ENCODE peak calls at places on chromosome 20, in six cellular contexts. One of them, this sample, is unnamed.

GRCh38 chr20:44809380-44810060 is 826 bp downstream of the RIMS4 start:
- DNase-seq in activated B cell treated with CpG ODN at 0.5 μM for 24 hours: no peak
- DNase-seq in fibroblast of lung: no peak
- DNase-seq in choroid plexus epithelial cell: no peak
- DNase-seq in AG10803: no peak
- DNase-seq in stomach: no peak
- DNase-seq in this sample: no peak

GRCh38 chr20:38889792-38890496 is 36.3 kb upstream of the FAM83D start:
- DNase-seq in activated B cell treated with CpG ODN at 0.5 μM for 24 hours: no peak
- DNase-seq in fibroblast of lung: no peak
- DNase-seq in choroid plexus epithelial cell: no peak
- DNase-seq in AG10803: no peak
- DNase-seq in stomach: no peak
- DNase-seq in this sample: no peak

GRCh38 chr20:37938954-37939353 is 36.0 kb downstream of the VSTM2L start:
- DNase-seq in activated B cell treated with CpG ODN at 0.5 μM for 24 hours: no peak
- DNase-seq in fibroblast of lung: no peak
- DNase-seq in choroid plexus epithelial cell: no peak
- DNase-seq in AG10803: no peak
- DNase-seq in stomach: no peak
- DNase-seq in this sample: no peak

GRCh38 chr20:13819885-13820645 is 35.2 kb downstream of the NDUFAF5 start:
- DNase-seq in activated B cell treated with CpG ODN at 0.5 μM for 24 hours: no peak
- DNase-seq in fibroblast of lung: peak; percentile 52
- DNase-seq in choroid plexus epithelial cell: peak; percentile 76
- DNase-seq in AG10803: peak; percentile 67
- DNase-seq in stomach: peak; percentile 29
- DNase-seq in this sample: no peak

GRCh38 chr20:20489623-20490341 is 121.9 kb downstream of the INSM1 start:
- DNase-seq in activated B cell treated with CpG ODN at 0.5 μM for 24 hours: no peak
- DNase-seq in fibroblast of lung: peak; percentile 39
- DNase-seq in choroid plexus epithelial cell: no peak
- DNase-seq in AG10803: no peak
- DNase-seq in stomach: no peak
- DNase-seq in this sample: no peak

GRCh38 chr20:61680096-61680495 is 385.6 kb downstream of the TAF4 start:
- DNase-seq in activated B cell treated with CpG ODN at 0.5 μM for 24 hours: no peak
- DNase-seq in fibroblast of lung: no peak
- DNase-seq in choroid plexus epithelial cell: no peak
- DNase-seq in AG10803: no peak
- DNase-seq in stomach: no peak
- DNase-seq in this sample: no peak

GRCh38 chr20:32336918-32337347 is 21.2 kb upstream of the ASXL1 start:
- DNase-seq in activated B cell treated with CpG ODN at 0.5 μM for 24 hours: no peak
- DNase-seq in fibroblast of lung: peak; percentile 30
- DNase-seq in choroid plexus epithelial cell: peak; percentile 69
- DNase-seq in AG10803: peak; percentile 61
- DNase-seq in stomach: no peak
- DNase-seq in this sample: no peak

GRCh38 chr20:41264819-41265218 is 52.7 kb downstream of the ZHX3 start:
- DNase-seq in activated B cell treated with CpG ODN at 0.5 μM for 24 hours: no peak
- DNase-seq in fibroblast of lung: no peak
- DNase-seq in choroid plexus epithelial cell: no peak
- DNase-seq in AG10803: no peak
- DNase-seq in stomach: no peak
- DNase-seq in this sample: no peak

GRCh38 chr20:37516697-37517370 is 4.2 kb upstream of the NNAT start:
- DNase-seq in activated B cell treated with CpG ODN at 0.5 μM for 24 hours: no peak
- DNase-seq in fibroblast of lung: peak; percentile 77
- DNase-seq in choroid plexus epithelial cell: peak; percentile 83
- DNase-seq in AG10803: peak; percentile 82
- DNase-seq in stomach: peak; percentile 23
- DNase-seq in this sample: no peak

GRCh38 chr20:54122189-54122588 is 51.6 kb downstream of the CYP24A1 start:
- DNase-seq in activated B cell treated with CpG ODN at 0.5 μM for 24 hours: no peak
- DNase-seq in fibroblast of lung: peak; percentile 84
- DNase-seq in choroid plexus epithelial cell: peak; percentile 79
- DNase-seq in AG10803: peak; percentile 52
- DNase-seq in stomach: no peak
- DNase-seq in this sample: no peak

GRCh38 chr20:45467861-45468260 is 1.7 kb upstream of the WFDC2 start:
- DNase-seq in activated B cell treated with CpG ODN at 0.5 μM for 24 hours: no peak
- DNase-seq in fibroblast of lung: no peak
- DNase-seq in choroid plexus epithelial cell: no peak
- DNase-seq in AG10803: no peak
- DNase-seq in stomach: peak; percentile 70
- DNase-seq in this sample: no peak

GRCh38 chr20:34058831-34059230 is 53.2 kb downstream of the EIF2S2 start:
- DNase-seq in activated B cell treated with CpG ODN at 0.5 μM for 24 hours: no peak
- DNase-seq in fibroblast of lung: no peak
- DNase-seq in choroid plexus epithelial cell: peak; percentile 40
- DNase-seq in AG10803: no peak
- DNase-seq in stomach: no peak
- DNase-seq in this sample: no peak

GRCh38 chr20:4951299-4951698 is 50.0 kb downstream of the SLC23A2 start:
- DNase-seq in activated B cell treated with CpG ODN at 0.5 μM for 24 hours: no peak
- DNase-seq in fibroblast of lung: peak; percentile 92
- DNase-seq in choroid plexus epithelial cell: peak; percentile 87
- DNase-seq in AG10803: peak; percentile 80
- DNase-seq in stomach: no peak
- DNase-seq in this sample: no peak

GRCh38 chr20:12012241-12013222 is 94.8 kb downstream of the BTBD3 start:
- DNase-seq in activated B cell treated with CpG ODN at 0.5 μM for 24 hours: no peak
- DNase-seq in fibroblast of lung: peak; percentile 34
- DNase-seq in choroid plexus epithelial cell: peak; percentile 80
- DNase-seq in AG10803: peak; percentile 40
- DNase-seq in stomach: peak; percentile 28
- DNase-seq in this sample: no peak

GRCh38 chr20:60341062-60341461 is 382.8 kb downstream of the CDH26 start:
- DNase-seq in activated B cell treated with CpG ODN at 0.5 μM for 24 hours: no peak
- DNase-seq in fibroblast of lung: no peak
- DNase-seq in choroid plexus epithelial cell: no peak
- DNase-seq in AG10803: no peak
- DNase-seq in stomach: no peak
- DNase-seq in this sample: no peak

GRCh38 chr20:15875446-15875845 is 697.8 kb downstream of the KIF16B start:
- DNase-seq in activated B cell treated with CpG ODN at 0.5 μM for 24 hours: no peak
- DNase-seq in fibroblast of lung: no peak
- DNase-seq in choroid plexus epithelial cell: no peak
- DNase-seq in AG10803: no peak
- DNase-seq in stomach: no peak
- DNase-seq in this sample: no peak

GRCh38 chr20:39880890-39881289 is 808.1 kb downstream of the MAFB start:
- DNase-seq in activated B cell treated with CpG ODN at 0.5 μM for 24 hours: no peak
- DNase-seq in fibroblast of lung: peak; percentile 58
- DNase-seq in choroid plexus epithelial cell: peak; percentile 47
- DNase-seq in AG10803: peak; percentile 41
- DNase-seq in stomach: no peak
- DNase-seq in this sample: no peak

GRCh38 chr20:53917145-53918009 is 153.0 kb downstream of the BCAS1 start:
- DNase-seq in activated B cell treated with CpG ODN at 0.5 μM for 24 hours: no peak
- DNase-seq in fibroblast of lung: peak; percentile 69
- DNase-seq in choroid plexus epithelial cell: peak; percentile 62
- DNase-seq in AG10803: peak; percentile 95
- DNase-seq in stomach: peak; percentile 44
- DNase-seq in this sample: no peak

GRCh38 chr20:5636841-5637240 is 113.4 kb upstream of the SHLD1 start:
- DNase-seq in activated B cell treated with CpG ODN at 0.5 μM for 24 hours: no peak
- DNase-seq in fibroblast of lung: no peak
- DNase-seq in choroid plexus epithelial cell: no peak
- DNase-seq in AG10803: no peak
- DNase-seq in stomach: no peak
- DNase-seq in this sample: no peak

GRCh38 chr20:53260591-53260990 is 288.4 kb downstream of the TSHZ2 start:
- DNase-seq in activated B cell treated with CpG ODN at 0.5 μM for 24 hours: no peak
- DNase-seq in fibroblast of lung: no peak
- DNase-seq in choroid plexus epithelial cell: no peak
- DNase-seq in AG10803: no peak
- DNase-seq in stomach: no peak
- DNase-seq in this sample: no peak

GRCh38 chr20:4062721-4063606 is 47.6 kb upstream of the RNF24 start:
- DNase-seq in activated B cell treated with CpG ODN at 0.5 μM for 24 hours: no peak
- DNase-seq in fibroblast of lung: no peak
- DNase-seq in choroid plexus epithelial cell: no peak
- DNase-seq in AG10803: no peak
- DNase-seq in stomach: no peak
- DNase-seq in this sample: no peak

GRCh38 chr20:52313335-52313963 is 121.9 kb upstream of the ZFP64 start:
- DNase-seq in activated B cell treated with CpG ODN at 0.5 μM for 24 hours: no peak
- DNase-seq in fibroblast of lung: peak; percentile 48
- DNase-seq in choroid plexus epithelial cell: peak; percentile 59
- DNase-seq in AG10803: peak; percentile 64
- DNase-seq in stomach: no peak
- DNase-seq in this sample: no peak

GRCh38 chr20:17910828-17911294 is 57.7 kb downstream of the SNX5 start:
- DNase-seq in activated B cell treated with CpG ODN at 0.5 μM for 24 hours: no peak
- DNase-seq in fibroblast of lung: peak; percentile 93
- DNase-seq in choroid plexus epithelial cell: peak; percentile 88
- DNase-seq in AG10803: peak; percentile 94
- DNase-seq in stomach: no peak
- DNase-seq in this sample: no peak

GRCh38 chr20:1166963-1167720 is 17.6 kb downstream of the TMEM74B start:
- DNase-seq in activated B cell treated with CpG ODN at 0.5 μM for 24 hours: no peak
- DNase-seq in fibroblast of lung: no peak
- DNase-seq in choroid plexus epithelial cell: no peak
- DNase-seq in AG10803: peak; percentile 37
- DNase-seq in stomach: no peak
- DNase-seq in this sample: no peak

GRCh38 chr20:1164871-1165270 is 19.9 kb downstream of the TMEM74B start:
- DNase-seq in activated B cell treated with CpG ODN at 0.5 μM for 24 hours: no peak
- DNase-seq in fibroblast of lung: no peak
- DNase-seq in choroid plexus epithelial cell: no peak
- DNase-seq in AG10803: no peak
- DNase-seq in stomach: no peak
- DNase-seq in this sample: no peak

GRCh38 chr20:1165521-1165920 is 19.3 kb downstream of the TMEM74B start:
- DNase-seq in activated B cell treated with CpG ODN at 0.5 μM for 24 hours: no peak
- DNase-seq in fibroblast of lung: no peak
- DNase-seq in choroid plexus epithelial cell: peak; percentile 4
- DNase-seq in AG10803: no peak
- DNase-seq in stomach: no peak
- DNase-seq in this sample: no peak

GRCh38 chr20:1163653-1164052 is 21.1 kb downstream of the TMEM74B start:
- DNase-seq in activated B cell treated with CpG ODN at 0.5 μM for 24 hours: no peak
- DNase-seq in fibroblast of lung: no peak
- DNase-seq in choroid plexus epithelial cell: no peak
- DNase-seq in AG10803: no peak
- DNase-seq in stomach: no peak
- DNase-seq in this sample: no peak

GRCh38 chr20:1165941-1166340 is 18.8 kb downstream of the TMEM74B start:
- DNase-seq in activated B cell treated with CpG ODN at 0.5 μM for 24 hours: no peak
- DNase-seq in fibroblast of lung: no peak
- DNase-seq in choroid plexus epithelial cell: peak; percentile 6
- DNase-seq in AG10803: no peak
- DNase-seq in stomach: no peak
- DNase-seq in this sample: no peak
- TF ChIP-seq CTCF in activated B cell treated with CpG ODN at 0.5 μM for 24 hours: no peak
- TF ChIP-seq CTCF in fibroblast of lung: no peak
- TF ChIP-seq CTCF in choroid plexus epithelial cell: no peak
- TF ChIP-seq CTCF in AG10803: no peak
- TF ChIP-seq CTCF in stomach: no peak
- TF ChIP-seq CTCF in this sample: no peak

GRCh38 chr20:63255911-63256704 is 1.8 kb upstream of the NKAIN4 start:
- DNase-seq in activated B cell treated with CpG ODN at 0.5 μM for 24 hours: no peak
- DNase-seq in fibroblast of lung: no peak
- DNase-seq in choroid plexus epithelial cell: no peak
- DNase-seq in AG10803: no peak
- DNase-seq in stomach: no peak
- DNase-seq in this sample: no peak

GRCh38 chr20:63253065-63253437 is 1.2 kb downstream of the NKAIN4 start:
- DNase-seq in activated B cell treated with CpG ODN at 0.5 μM for 24 hours: no peak
- DNase-seq in fibroblast of lung: no peak
- DNase-seq in choroid plexus epithelial cell: no peak
- DNase-seq in AG10803: no peak
- DNase-seq in stomach: no peak
- DNase-seq in this sample: no peak

GRCh38 chr20:63253438-63254236 is 626 bp downstream of the NKAIN4 start:
- DNase-seq in activated B cell treated with CpG ODN at 0.5 μM for 24 hours: no peak
- DNase-seq in fibroblast of lung: no peak
- DNase-seq in choroid plexus epithelial cell: no peak
- DNase-seq in AG10803: no peak
- DNase-seq in stomach: no peak
- DNase-seq in this sample: no peak

GRCh38 chr20:63254237-63254535 is at the start of gene NKAIN4:
- DNase-seq in activated B cell treated with CpG ODN at 0.5 μM for 24 hours: no peak
- DNase-seq in fibroblast of lung: no peak
- DNase-seq in choroid plexus epithelial cell: no peak
- DNase-seq in AG10803: no peak
- DNase-seq in stomach: no peak
- DNase-seq in this sample: no peak

GRCh38 chr20:63254536-63255384 is 497 bp upstream of the NKAIN4 start:
- DNase-seq in activated B cell treated with CpG ODN at 0.5 μM for 24 hours: no peak
- DNase-seq in fibroblast of lung: no peak
- DNase-seq in choroid plexus epithelial cell: no peak
- DNase-seq in AG10803: no peak
- DNase-seq in stomach: no peak
- DNase-seq in this sample: no peak
- TF ChIP-seq CTCF in activated B cell treated with CpG ODN at 0.5 μM for 24 hours: no peak
- TF ChIP-seq CTCF in fibroblast of lung: no peak
- TF ChIP-seq CTCF in choroid plexus epithelial cell: no peak
- TF ChIP-seq CTCF in AG10803: no peak
- TF ChIP-seq CTCF in stomach: no peak
- TF ChIP-seq CTCF in this sample: peak; percentile 38

GRCh38 chr20:51172558-51173428 is 149.9 kb upstream of the KCNG1 start:
- DNase-seq in activated B cell treated with CpG ODN at 0.5 μM for 24 hours: no peak
- DNase-seq in fibroblast of lung: no peak
- DNase-seq in choroid plexus epithelial cell: no peak
- DNase-seq in AG10803: no peak
- DNase-seq in stomach: no peak
- DNase-seq in this sample: no peak
- TF ChIP-seq CTCF in activated B cell treated with CpG ODN at 0.5 μM for 24 hours: no peak
- TF ChIP-seq CTCF in fibroblast of lung: no peak
- TF ChIP-seq CTCF in choroid plexus epithelial cell: no peak
- TF ChIP-seq CTCF in AG10803: no peak
- TF ChIP-seq CTCF in stomach: no peak
- TF ChIP-seq CTCF in this sample: no peak

GRCh38 chr20:62806383-62807050 is 1.9 kb downstream of the OGFR start:
- DNase-seq in activated B cell treated with CpG ODN at 0.5 μM for 24 hours: no peak
- DNase-seq in fibroblast of lung: no peak
- DNase-seq in choroid plexus epithelial cell: no peak
- DNase-seq in AG10803: no peak
- DNase-seq in stomach: no peak
- DNase-seq in this sample: no peak

GRCh38 chr20:62804632-62805364 is at the start of gene OGFR:
- DNase-seq in activated B cell treated with CpG ODN at 0.5 μM for 24 hours: peak; percentile 72
- DNase-seq in fibroblast of lung: peak; percentile 51
- DNase-seq in choroid plexus epithelial cell: peak; percentile 52
- DNase-seq in AG10803: peak; percentile 41
- DNase-seq in stomach: peak; percentile 69
- DNase-seq in this sample: no peak

GRCh38 chr20:62805711-62806382 is 1.2 kb downstream of the OGFR start:
- DNase-seq in activated B cell treated with CpG ODN at 0.5 μM for 24 hours: no peak
- DNase-seq in fibroblast of lung: no peak
- DNase-seq in choroid plexus epithelial cell: no peak
- DNase-seq in AG10803: no peak
- DNase-seq in stomach: no peak
- DNase-seq in this sample: no peak

GRCh38 chr20:62804021-62804631 is 509 bp upstream of the OGFR start:
- DNase-seq in activated B cell treated with CpG ODN at 0.5 μM for 24 hours: no peak
- DNase-seq in fibroblast of lung: no peak
- DNase-seq in choroid plexus epithelial cell: no peak
- DNase-seq in AG10803: no peak
- DNase-seq in stomach: no peak
- DNase-seq in this sample: no peak

GRCh38 chr20:62805365-62805710 is 703 bp downstream of the OGFR start:
- DNase-seq in activated B cell treated with CpG ODN at 0.5 μM for 24 hours: no peak
- DNase-seq in fibroblast of lung: no peak
- DNase-seq in choroid plexus epithelial cell: no peak
- DNase-seq in AG10803: no peak
- DNase-seq in stomach: no peak
- DNase-seq in this sample: no peak
- TF ChIP-seq CTCF in activated B cell treated with CpG ODN at 0.5 μM for 24 hours: no peak
- TF ChIP-seq CTCF in fibroblast of lung: peak; percentile 11
- TF ChIP-seq CTCF in choroid plexus epithelial cell: no peak
- TF ChIP-seq CTCF in AG10803: no peak
- TF ChIP-seq CTCF in stomach: no peak
- TF ChIP-seq CTCF in this sample: no peak